ENCODE peak calls at places on chromosomes 13 and 19, in seven cellular contexts. Q is HepG2, O is tibial nerve, X is H1, E is transverse colon, H is ovary, C is GM12878. A is an unnamed sample. For H3K9me3, the result is how much of the 10 kb centered on the place peaks cover.

GRCh38 chr13:41512441-41512840 is 55.1 kb downstream of the RGCC start:
- DNase-seq in Q (no peak), O (no peak), X (no peak), E (no peak), H (no peak), C (no peak), A (no peak)

GRCh38 chr19:16908759-16909158 is 20.0 kb downstream of the F2RL3 start:
- DNase-seq in Q (no peak), O (no peak), X (no peak), E (no peak), H (no peak), C (no peak), A (no peak)

GRCh38 chr13:49711218-49711863 is 20.1 kb upstream of the EBPL start:
- DNase-seq in Q (peak), O (no peak), X (no peak), E (no peak), H (no peak), C (no peak), A (no peak)

GRCh38 chr13:23670793-23671192 is 100.6 kb downstream of the TNFRSF19 start:
- DNase-seq in Q (no peak), O (no peak), X (no peak), E (no peak), H (no peak), C (no peak), A (no peak)

GRCh38 chr19:35509018-35509652 is 4.3 kb downstream of the DMKN start:
- DNase-seq in Q (peak), O (no peak), X (peak), E (peak), H (peak), C (peak), A (peak)

GRCh38 chr19:4523306-4524110 is 5.2 kb upstream of the PLIN4 start:
- DNase-seq in Q (peak), O (no peak), X (peak), E (peak), H (peak), C (no peak), A (peak)

GRCh38 chr19:13621413-13621812 is 115.1 kb upstream of the CACNA1A start:
- DNase-seq in Q (no peak), O (no peak), X (no peak), E (no peak), H (no peak), C (no peak), A (no peak)

GRCh38 chr13:21043898-21044297 is 17.5 kb downstream of the LATS2 start:
- DNase-seq in Q (no peak), O (no peak), X (no peak), E (no peak), H (no peak), C (no peak), A (no peak)

GRCh38 chr13:112943309-112944125 is 25.5 kb upstream of the MCF2L start:
- DNase-seq in Q (no peak), O (no peak), X (peak), E (peak), H (no peak), C (no peak), A (peak)

GRCh38 chr13:107865643-107866006 is 349.7 kb downstream of the LIG4 start:
- DNase-seq in Q (no peak), O (no peak), X (no peak), E (no peak), H (no peak), C (no peak), A (no peak)

GRCh38 chr19:16957151-16957662 is 68.4 kb downstream of the F2RL3 start:
- DNase-seq in Q (no peak), O (no peak), X (peak), E (no peak), H (no peak), C (no peak), A (no peak)

GRCh38 chr13:21620858-21621257 is 16.9 kb upstream of the MICU2 start:
- DNase-seq in Q (no peak), O (no peak), X (no peak), E (no peak), H (no peak), C (no peak), A (no peak)

GRCh38 chr13:38606697-38607096 is 80.2 kb upstream of the FREM2 start:
- DNase-seq in Q (no peak), O (no peak), X (no peak), E (no peak), H (no peak), C (no peak), A (no peak)

GRCh38 chr13:27354379-27354778 is 70.0 kb upstream of the GTF3A start:
- DNase-seq in Q (no peak), O (no peak), X (no peak), E (no peak), H (no peak), C (no peak), A (no peak)

GRCh38 chr19:35347171-35347929 is at the start of gene FFAR1:
- DNase-seq in Q (no peak), O (no peak), X (peak), E (peak), H (peak), C (peak), A (peak)

DNA sequence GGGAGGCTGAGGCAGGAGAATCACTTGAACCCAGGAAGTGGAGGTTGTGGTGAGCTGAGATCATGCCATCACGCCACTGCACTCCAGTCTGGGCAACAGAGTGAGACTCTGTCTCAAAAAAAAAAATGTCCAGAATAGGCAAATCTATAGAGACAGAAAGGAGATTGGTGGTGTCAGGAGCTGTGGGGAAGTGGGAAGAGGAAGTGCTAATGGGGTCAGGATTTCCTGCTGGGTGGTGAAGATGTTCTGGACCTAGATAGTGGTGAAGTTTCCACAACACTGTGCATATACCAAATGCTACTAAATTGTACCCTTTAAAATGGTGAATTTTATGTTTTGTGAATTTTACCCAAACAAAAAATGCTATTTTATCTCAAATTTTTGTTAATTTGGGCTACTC is 7.6 kb upstream of the CYP4F3 start:
- DNase-seq in Q (no peak), O (no peak), X (no peak), E (no peak), H (no peak), C (no peak), A (no peak)
- H3K9me3 ChIP-seq in Q (under half), O (under half), X (half or more), E (under half), H (under half), C (under half), A (under half)

GRCh38 chr19:42850981-42851717 is 28.4 kb downstream of the PSG1 start:
- DNase-seq in Q (peak), O (peak), X (no peak), E (peak), H (no peak), C (no peak), A (no peak)
- TF ChIP-seq EP300 in Q (no peak), O (no peak), X (no peak), E (no peak), H (no peak), C (no peak), A (no peak)

GRCh38 chr19:57506163-57506562 is 6.4 kb downstream of the ZNF773 start:
- DNase-seq in Q (no peak), O (no peak), X (no peak), E (no peak), H (no peak), C (no peak), A (no peak)
- H3K9me3 ChIP-seq in Q (under half), O (under half), X (under half), E (under half), H (under half), C (under half), A (half or more)

GRCh38 chr19:2661615-2662014 is 40.9 kb downstream of the GNG7 start:
- DNase-seq in Q (no peak), O (no peak), X (no peak), E (no peak), H (no peak), C (no peak), A (no peak)

GRCh38 chr19:2659856-2660432 is 42.5 kb downstream of the GNG7 start:
- DNase-seq in Q (no peak), O (no peak), X (no peak), E (no peak), H (no peak), C (no peak), A (no peak)

GRCh38 chr19:2666344-2666994 is 36.0 kb downstream of the GNG7 start:
- DNase-seq in Q (no peak), O (no peak), X (no peak), E (no peak), H (no peak), C (no peak), A (no peak)

GRCh38 chr19:2665103-2665502 is 37.4 kb downstream of the GNG7 start:
- DNase-seq in Q (no peak), O (no peak), X (no peak), E (no peak), H (no peak), C (no peak), A (no peak)

GRCh38 chr19:2663920-2664571 is 38.4 kb downstream of the GNG7 start:
- DNase-seq in Q (no peak), O (no peak), X (no peak), E (peak), H (no peak), C (no peak), A (peak)
- TF ChIP-seq EP300 in Q (no peak), O (no peak), X (no peak), E (no peak), H (no peak), C (peak), A (no peak)

GRCh38 chr13:45392811-45393210 is 25.4 kb downstream of the SLC25A30 start:
- DNase-seq in Q (no peak), O (no peak), X (no peak), E (no peak), H (no peak), C (no peak), A (no peak)
- H3K9me3 ChIP-seq in Q (under half), O (under half), X (under half), E (under half), H (under half), C (under half), A (under half)

GRCh38 chr13:110915057-110915873 is at the start of gene ANKRD10:
- DNase-seq in Q (peak), O (peak), X (peak), E (peak), H (peak), C (peak), A (peak)
- TF ChIP-seq EP300 in Q (no peak), O (peak), X (no peak), E (peak), H (peak), C (no peak), A (no peak)

GRCh38 chr19:11652056-11652455 is 54.8 kb downstream of the ZNF627 start:
- DNase-seq in Q (no peak), O (no peak), X (no peak), E (no peak), H (no peak), C (no peak), A (no peak)
- H3K9me3 ChIP-seq in Q (under half), O (under half), X (under half), E (under half), H (under half), C (under half), A (under half)

A was measured in stomach.